ENCODE peak calls at places on chromosomes 7 and 10, in four cellular contexts. X, S, Y and J are unnamed samples.

GRCh38 chr7:111162692-111163091 is 71.8 kb downstream of the LRRN3 start:
- DNase-seq in X (no peak), S (no peak), Y (no peak), J (no peak)

GRCh38 chr10:77501846-77502251 is 135.8 kb downstream of the KCNMA1 start:
- DNase-seq in X (no peak), S (no peak), Y (peak; percentile 55), J (no peak)

GRCh38 chr10:33571616-33572015 is 237.1 kb upstream of the NRP1 start:
- DNase-seq in X (no peak), S (no peak), Y (peak; percentile 12), J (peak; percentile 52)

GRCh38 chr10:51314079-51314835 is 240.0 kb downstream of the PRKG1 start:
- DNase-seq in X (no peak), S (no peak), Y (no peak), J (no peak)

GRCh38 chr7:29900745-29901144 is 88.9 kb downstream of the SCRN1 start:
- DNase-seq in X (no peak), S (no peak), Y (no peak), J (no peak)

GRCh38 chr7:120442838-120443237 is 169.9 kb downstream of the KCND2 start:
- DNase-seq in X (no peak), S (no peak), Y (no peak), J (no peak)

GRCh38 chr10:30422981-30423654 is 10.9 kb upstream of the MAP3K8 start:
- DNase-seq in X (no peak), S (no peak), Y (peak; percentile 61), J (peak; percentile 96)

GRCh38 chr7:80902716-80903308 is 16.0 kb downstream of the SEMA3C start:
- DNase-seq in X (no peak), S (no peak), Y (no peak), J (no peak)

GRCh38 chr7:36283711-36284130 is 105.9 kb upstream of the ANLN start:
- DNase-seq in X (no peak), S (no peak), Y (no peak), J (no peak)